ENCODE peak calls at places on chromosomes 11 and 22, in eight cellular contexts. K is PC-9, W is endothelial cell of umbilical vein, Z is H9, H is fibroblast of lung, F is IMR-90, T is hepatocyte, L is HepG2. Q is an unnamed sample. For H3K27me3, the result is how much of the 10 kb centered on the place peaks cover.

GRCh38 chr11:20739004-20739612 is 69.7 kb downstream of the NELL1 start:
- DNase-seq in L (no peak), K (no peak), F (no peak), T (no peak), W (no peak), Z (no peak), H (no peak), Q (no peak)

GRCh38 chr11:14622241-14622954 is 21.2 kb upstream of the PDE3B start:
- DNase-seq in Z (no peak), W (no peak), H (peak), L (no peak), K (no peak), F (no peak), T (no peak), Q (no peak)

GRCh38 chr11:29482510-29482909 is 534.3 kb downstream of the KCNA4 start:
- DNase-seq in H (no peak), W (no peak), L (no peak), Z (no peak), T (no peak), F (no peak), K (no peak), Q (no peak)

GRCh38 chr11:19929655-19930054 is 217.0 kb downstream of the NAV2 start:
- DNase-seq in L (no peak), T (no peak), W (peak), F (peak), K (no peak), Z (no peak), H (peak), Q (no peak)

GRCh38 chr11:75072582-75072981 is 24.1 kb downstream of the OR2AT4 start:
- DNase-seq in K (no peak), W (no peak), F (no peak), T (no peak), H (no peak), Z (peak), L (peak), Q (peak)

GRCh38 chr11:76186776-76187279 is 19.5 kb downstream of the WNT11 start:
- DNase-seq in Z (no peak), T (no peak), H (no peak), L (no peak), K (no peak), F (no peak), W (no peak), Q (no peak)

GRCh38 chr22:30474683-30475424 is 3.0 kb upstream of the SEC14L3 start:
- DNase-seq in W (no peak), F (no peak), K (peak), T (no peak), Z (peak), L (no peak), H (no peak), Q (no peak)

GRCh38 chr11:119319702-119320592 is 3.0 kb upstream of the MCAM start:
- DNase-seq in F (no peak), H (no peak), K (no peak), L (no peak), W (peak), T (no peak), Z (no peak), Q (peak)

GRCh38 chr11:13140873-13141655 is 131.9 kb downstream of the RASSF10 start:
- DNase-seq in W (no peak), L (peak), K (no peak), T (no peak), Z (no peak), F (peak), H (no peak), Q (no peak)

GRCh38 chr11:19886498-19886897 is 173.9 kb downstream of the NAV2 start:
- DNase-seq in F (no peak), Z (no peak), T (no peak), H (no peak), K (no peak), W (no peak), L (no peak), Q (no peak)

GRCh38 chr22:39117585-39118191 is 20.6 kb downstream of the APOBEC3H start:
- DNase-seq in F (peak), L (peak), W (peak), T (peak), H (peak), Z (peak), K (peak), Q (peak)

GRCh38 chr11:89220684-89221339 is 43.1 kb downstream of the TYR start:
- DNase-seq in F (no peak), L (no peak), K (no peak), T (no peak), H (no peak), Z (peak), W (no peak), Q (no peak)

GRCh38 chr11:111438168-111438567 is 59.1 kb upstream of the POU2AF1 start:
- DNase-seq in Z (no peak), T (no peak), L (no peak), W (no peak), F (no peak), K (no peak), H (no peak), Q (no peak)
- H3K4me2 ChIP-seq in Z (no peak), T (no peak), L (peak), W (no peak), F (no peak), K (no peak), H (no peak), Q (no peak)

DNA sequence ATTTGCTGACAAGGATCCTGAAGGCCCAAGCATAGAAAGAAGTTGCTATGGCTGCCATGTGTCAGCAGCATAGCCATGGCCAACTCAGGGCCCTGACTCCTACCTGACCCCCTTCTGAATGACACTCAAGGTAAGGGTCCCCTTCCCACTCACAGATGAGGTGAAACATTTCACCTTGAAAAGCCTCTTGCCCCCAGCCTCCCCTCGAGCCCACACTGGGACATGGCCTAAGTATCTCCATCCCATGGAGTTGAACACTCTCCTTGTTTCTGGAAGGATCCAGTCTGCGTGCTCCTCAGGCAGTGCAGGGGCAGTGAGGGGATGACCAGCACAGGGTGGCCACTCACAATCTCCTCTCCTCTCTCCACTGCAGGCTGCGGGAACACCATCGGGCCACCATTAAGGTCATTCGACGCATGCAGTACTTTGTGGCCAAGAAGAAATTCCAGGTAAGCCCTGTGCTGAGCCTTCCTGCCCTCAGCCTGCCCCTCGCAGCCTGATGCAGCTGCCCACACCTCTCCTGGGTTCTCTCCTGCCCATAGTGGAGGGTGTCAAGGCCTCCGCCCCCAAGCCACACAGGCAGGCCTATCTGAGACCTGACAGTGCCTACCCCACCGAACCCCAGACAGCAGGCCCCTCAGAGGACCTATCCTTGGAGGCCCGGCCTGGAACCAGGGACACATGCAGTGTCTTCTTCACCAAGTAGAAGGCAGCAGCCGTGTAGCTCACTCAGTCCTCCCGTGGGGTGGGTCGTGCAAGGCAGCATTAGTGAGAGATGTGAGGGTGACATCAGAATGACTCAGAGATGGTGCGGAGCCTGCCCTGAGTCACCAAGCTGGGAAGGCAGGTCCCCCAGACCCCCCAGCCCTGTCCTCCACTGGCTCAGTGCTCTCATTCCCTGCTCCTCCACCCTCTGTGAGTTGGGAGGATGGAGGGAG is 68.9 kb upstream of the KCNQ1OT1 start:
- DNase-seq in H (peak), W (no peak), K (no peak), F (peak), T (peak), L (no peak), Z (no peak), Q (no peak)
- H3K27ac ChIP-seq in H (no peak), W (no peak), K (no peak), F (no peak), T (no peak), L (no peak), Z (no peak), Q (no peak)

GRCh38 chr22:41974691-41975290 is 5.5 kb downstream of the SEPTIN3 start:
- DNase-seq in L (no peak), F (no peak), T (no peak), W (no peak), H (no peak), Z (no peak), K (no peak), Q (no peak)

GRCh38 chr22:41969110-41969646 is at the start of gene SEPTIN3:
- DNase-seq in Z (no peak), F (no peak), H (no peak), W (no peak), T (no peak), K (no peak), L (no peak), Q (peak)

GRCh38 chr22:41968601-41969000 is 642 bp upstream of the SEPTIN3 start:
- DNase-seq in T (peak), L (peak), H (no peak), F (peak), W (peak), K (no peak), Z (no peak), Q (no peak)

GRCh38 chr22:41975299-41976069 is 6.2 kb downstream of the SEPTIN3 start:
- DNase-seq in W (no peak), L (no peak), T (no peak), F (no peak), K (no peak), H (no peak), Z (no peak), Q (no peak)

GRCh38 chr22:41971431-41971830 is 2.2 kb downstream of the SEPTIN3 start:
- DNase-seq in W (no peak), T (no peak), L (no peak), F (no peak), H (no peak), Z (no peak), K (no peak), Q (no peak)
- H3K27me3 ChIP-seq in W (under half), T (under half), L (under half), F (under half), H (under half), Z (under half), K (under half), Q (under half)

GRCh38 chr11:72831521-72832300 is 17.5 kb downstream of the ATG16L2 start:
- DNase-seq in H (peak), F (peak), T (peak), K (peak), W (peak), Z (peak), L (peak), Q (peak)
- H3K4me2 ChIP-seq in H (no peak), F (no peak), T (no peak), K (no peak), W (no peak), Z (no peak), L (no peak), Q (peak)